ENCODE peak calls at places on chromosomes 2 and 18, in six cellular contexts. X, Q, J, S, O and C are unnamed samples. For H3K4me1, the result is how much of the 10 kb centered on the place peaks cover.

GRCh38 chr18:46433121-46433826 is 223.7 kb downstream of the LOXHD1 start:
- DNase-seq in X (no peak), Q (no peak), J (no peak), S (no peak), O (no peak), C (no peak)

GRCh38 chr18:59008302-59008974 is 131.2 kb upstream of the SEC11C start:
- DNase-seq in X (peak), Q (peak), J (no peak), S (no peak), O (no peak), C (no peak)

GRCh38 chr2:77192811-77193289 is 329.3 kb downstream of the LRRTM4 start:
- DNase-seq in X (no peak), Q (no peak), J (no peak), S (no peak), O (no peak), C (no peak)

GRCh38 chr2:230749111-230749510 is 36.5 kb downstream of the CAB39 start:
- DNase-seq in X (no peak), Q (peak), J (no peak), S (no peak), O (no peak), C (no peak)

GRCh38 chr18:25052426-25052825 is 299.5 kb downstream of the ZNF521 start:
- DNase-seq in X (no peak), Q (no peak), J (no peak), S (no peak), O (no peak), C (no peak)

GRCh38 chr2:96533292-96534073 is 3.1 kb upstream of the ARID5A start:
- DNase-seq in X (peak), Q (peak), J (peak), S (no peak), O (no peak), C (no peak)

GRCh38 chr2:68185541-68186164 is 28.0 kb downstream of the PNO1 start:
- DNase-seq in X (peak), Q (peak), J (peak), S (peak), O (peak), C (peak)

GRCh38 chr2:21415234-21415633 is 291.5 kb downstream of the TDRD15 start:
- DNase-seq in X (no peak), Q (no peak), J (no peak), S (no peak), O (no peak), C (no peak)

GRCh38 chr2:57616157-57616556 is 430.4 kb upstream of the VRK2 start:
- DNase-seq in X (no peak), Q (no peak), J (no peak), S (no peak), O (no peak), C (no peak)

GRCh38 chr18:34158881-34159690 is 65.6 kb downstream of the NOL4 start:
- DNase-seq in X (no peak), Q (peak), J (peak), S (no peak), O (no peak), C (no peak)

GRCh38 chr2:55518846-55519167 is 711 bp upstream of the CFAP36 start:
- DNase-seq in X (no peak), Q (no peak), J (no peak), S (peak), O (no peak), C (no peak)

GRCh38 chr2:42964444-42965081 is 172.2 kb upstream of the HAAO start:
- DNase-seq in X (peak), Q (peak), J (peak), S (no peak), O (no peak), C (no peak)

DNA sequence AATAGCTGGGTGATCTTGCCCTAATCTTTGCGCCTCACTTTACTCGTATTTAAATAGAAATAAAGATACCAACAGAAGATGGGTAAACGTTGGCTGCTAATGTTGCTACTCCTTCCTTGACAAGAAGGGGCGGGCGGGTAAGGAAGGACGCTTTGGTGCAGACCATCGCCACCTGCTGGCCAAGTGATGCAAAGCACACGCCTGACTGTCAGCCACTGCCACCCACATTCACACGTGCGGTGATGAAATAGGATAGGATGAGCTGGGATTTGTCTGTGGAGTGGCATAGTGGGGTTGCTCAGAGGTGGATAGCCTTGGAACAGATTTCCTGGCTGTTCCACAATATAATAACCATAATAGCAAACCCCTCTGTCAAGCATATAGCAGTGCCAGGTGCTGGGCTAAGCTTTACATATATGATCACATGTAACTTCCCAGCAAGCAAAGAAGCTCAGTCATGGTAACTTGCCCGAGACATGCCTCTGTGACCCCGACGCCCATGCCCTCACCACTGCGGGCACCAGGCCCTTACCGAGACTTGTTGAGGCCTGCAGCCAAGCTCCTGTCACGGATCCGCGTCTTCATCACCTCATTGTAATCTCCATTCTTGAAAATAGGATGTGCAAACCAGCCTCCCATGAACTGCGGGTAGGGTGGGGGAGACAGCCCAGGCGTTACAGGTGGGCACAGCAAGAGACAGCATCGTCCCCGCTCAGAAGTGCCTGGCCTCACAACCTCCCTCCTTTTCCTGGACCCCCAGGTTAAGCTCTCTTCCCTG is 39.3 kb downstream of the LCT start:
- DNase-seq in X (peak), Q (peak), J (peak), S (peak), O (peak), C (peak)
- H3K4me1 ChIP-seq in X (under half), Q (under half), J (under half), S (under half), O (under half), C (under half)

GRCh38 chr2:181465686-181466375 is 8.6 kb downstream of the ITGA4 start:
- DNase-seq in X (peak), Q (peak), J (no peak), S (no peak), O (no peak), C (no peak)
- H3K27ac ChIP-seq in X (peak), Q (no peak), J (no peak), S (no peak), O (peak), C (peak)

GRCh38 chr2:176160251-176161040 is 3.3 kb downstream of the HOXD3 start:
- DNase-seq in X (no peak), Q (no peak), J (no peak), S (no peak), O (no peak), C (no peak)
- H3K4me3 ChIP-seq in X (no peak), Q (no peak), J (peak), S (no peak), O (no peak), C (no peak)

GRCh38 chr2:201633862-201634261 is 9.4 kb downstream of the TMEM237 start:
- DNase-seq in X (no peak), Q (peak), J (no peak), S (no peak), O (no peak), C (no peak)

GRCh38 chr2:201631041-201631440 is 12.3 kb downstream of the TMEM237 start:
- DNase-seq in X (no peak), Q (no peak), J (no peak), S (no peak), O (no peak), C (no peak)

GRCh38 chr2:201630577-201630976 is 12.7 kb downstream of the TMEM237 start:
- DNase-seq in X (no peak), Q (no peak), J (no peak), S (no peak), O (no peak), C (no peak)

GRCh38 chr2:201628545-201628944 is 14.8 kb downstream of the TMEM237 start:
- DNase-seq in X (no peak), Q (peak), J (no peak), S (no peak), O (no peak), C (no peak)
- H3K4me1 ChIP-seq in X (under half), Q (under half), J (under half), S (under half), O (under half), C (under half)

GRCh38 chr2:11855120-11855760 is 108.8 kb downstream of the LPIN1 start:
- DNase-seq in X (no peak), Q (no peak), J (no peak), S (peak), O (no peak), C (no peak)

GRCh38 chr2:11851881-11852280 is 105.4 kb downstream of the LPIN1 start:
- DNase-seq in X (peak), Q (no peak), J (no peak), S (no peak), O (no peak), C (no peak)

GRCh38 chr2:11856095-11856494 is 109.7 kb downstream of the LPIN1 start:
- DNase-seq in X (no peak), Q (no peak), J (no peak), S (no peak), O (no peak), C (no peak)

GRCh38 chr2:11852526-11853196 is 106.2 kb downstream of the LPIN1 start:
- DNase-seq in X (no peak), Q (no peak), J (no peak), S (no peak), O (no peak), C (no peak)

DNA sequence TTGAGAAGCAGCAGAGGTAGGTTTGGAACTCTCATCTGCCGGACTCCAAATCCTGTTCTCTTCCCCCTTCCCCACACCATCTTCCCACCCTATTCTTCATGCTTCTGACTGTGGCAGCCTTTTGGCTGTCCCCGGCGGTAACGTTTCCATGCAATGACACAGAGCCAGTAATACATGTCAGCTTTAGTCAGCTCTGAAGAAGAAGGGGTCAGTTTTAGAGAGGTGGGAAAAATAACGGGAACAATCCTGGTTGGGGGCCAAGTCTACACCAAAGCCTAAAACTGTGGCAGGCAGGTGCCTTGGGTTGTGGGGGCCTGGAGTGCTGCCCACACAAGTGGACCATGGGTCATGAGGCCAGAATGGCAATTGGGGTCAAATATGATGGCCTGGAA is 106.8 kb downstream of the LPIN1 start:
- DNase-seq in X (no peak), Q (no peak), J (no peak), S (no peak), O (no peak), C (no peak)
- H3K27ac ChIP-seq in X (no peak), Q (no peak), J (no peak), S (no peak), O (no peak), C (no peak)

GRCh38 chr2:136765736-136766323 is 485 bp downstream of the THSD7B start:
- DNase-seq in X (no peak), Q (no peak), J (no peak), S (no peak), O (no peak), C (no peak)
- H3K4me3 ChIP-seq in X (peak), Q (no peak), J (peak), S (no peak), O (no peak), C (no peak)

GRCh38 chr2:144504191-144504590 is 15.7 kb downstream of the ZEB2 start:
- DNase-seq in X (no peak), Q (no peak), J (no peak), S (no peak), O (no peak), C (no peak)
- H3K4me1 ChIP-seq in X (under half), Q (under half), J (under half), S (under half), O (under half), C (under half)